ENCODE peak calls at places on chromosome 21, in six cellular contexts. W, Z, U, D, R and O are unnamed samples.
A peak's percentile ranks its signal among the peaks of the same experiment; 100 is the strongest.

GRCh38 chr21:27476696-27477095 is 509.8 kb upstream of the ADAMTS5 start:
- DNase-seq in W (peak; percentile 7), Z (peak; percentile 68), U (no peak), D (no peak), R (peak; percentile 80), O (peak; percentile 68)

GRCh38 chr21:26167593-26167992 is 3.0 kb downstream of the APP start:
- DNase-seq in W (no peak), Z (no peak), U (no peak), D (no peak), R (no peak), O (no peak)

GRCh38 chr21:30580132-30580531 is 10.1 kb downstream of the KRTAP22-2 start:
- DNase-seq in W (no peak), Z (no peak), U (no peak), D (no peak), R (no peak), O (no peak)

GRCh38 chr21:29888437-29888836 is 51.4 kb downstream of the GRIK1 start:
- DNase-seq in W (no peak), Z (peak; percentile 2), U (no peak), D (no peak), R (no peak), O (peak; percentile 16)

GRCh38 chr21:16837319-16837718 is 675.5 kb upstream of the CXADR start:
- DNase-seq in W (no peak), Z (peak; percentile 20), U (no peak), D (no peak), R (peak; percentile 68), O (no peak)

GRCh38 chr21:40841524-40842196 is 5.3 kb downstream of the DSCAM start:
- DNase-seq in W (no peak), Z (no peak), U (peak; percentile 73), D (no peak), R (no peak), O (no peak)

GRCh38 chr21:46117586-46118304 is 19.8 kb downstream of the COL6A2 start:
- DNase-seq in W (no peak), Z (no peak), U (peak; percentile 64), D (no peak), R (no peak), O (no peak)

GRCh38 chr21:33022828-33023573 is 2.7 kb upstream of the OLIG2 start:
- DNase-seq in W (no peak), Z (no peak), U (no peak), D (no peak), R (no peak), O (peak; percentile 22)

GRCh38 chr21:26850116-26850643 is 5.0 kb upstream of the ADAMTS1 start:
- DNase-seq in W (no peak), Z (peak; percentile 80), U (no peak), D (peak; percentile 27), R (peak; percentile 79), O (peak; percentile 64)

GRCh38 chr21:36425286-36425685 is 40.1 kb downstream of the CHAF1B start:
- DNase-seq in W (peak; percentile 46), Z (peak; percentile 61), U (no peak), D (no peak), R (peak; percentile 49), O (peak; percentile 62)

GRCh38 chr21:31354604-31355443 is 10.8 kb upstream of the TIAM1 start:
- DNase-seq in W (peak; percentile 45), Z (peak; percentile 95), U (no peak), D (peak; percentile 92), R (peak; percentile 79), O (peak; percentile 75)

GRCh38 chr21:14582934-14583628 is 37.0 kb upstream of the SAMSN1 start:
- DNase-seq in W (no peak), Z (no peak), U (no peak), D (no peak), R (no peak), O (no peak)

GRCh38 chr21:17492415-17493168 is 20.3 kb upstream of the CXADR start:
- DNase-seq in W (no peak), Z (no peak), U (no peak), D (peak; percentile 57), R (no peak), O (no peak)

GRCh38 chr21:32538147-32538792 is 47.1 kb downstream of the TCP10L start:
- DNase-seq in W (no peak), Z (no peak), U (no peak), D (no peak), R (no peak), O (no peak)

GRCh38 chr21:46517361-46517760 is 58.7 kb downstream of the DIP2A start:
- DNase-seq in W (no peak), Z (no peak), U (no peak), D (peak; percentile 4), R (no peak), O (peak; percentile 30)

GRCh38 chr21:45539796-45540600 is 2.2 kb downstream of the SLC19A1 start:
- DNase-seq in W (no peak), Z (no peak), U (peak; percentile 46), D (no peak), R (no peak), O (no peak)

GRCh38 chr21:45709696-45710268 is 66.3 kb downstream of the PCBP3 start:
- DNase-seq in W (no peak), Z (no peak), U (no peak), D (no peak), R (no peak), O (no peak)

GRCh38 chr21:45880097-45881068 is 101.2 kb upstream of the COL6A1 start:
- DNase-seq in W (no peak), Z (peak; percentile 87), U (peak; percentile 79), D (no peak), R (peak; percentile 73), O (peak; percentile 70)

GRCh38 chr21:14383596-14384210 is 757 bp upstream of the HSPA13 start:
- DNase-seq in W (no peak), Z (peak; percentile 61), U (no peak), D (no peak), R (no peak), O (no peak)

GRCh38 chr21:33587792-33588484 is 546 bp downstream of the DONSON start:
- DNase-seq in W (no peak), Z (peak; percentile 36), U (peak; percentile 83), D (no peak), R (peak; percentile 37), O (no peak)

GRCh38 chr21:32539378-32539777 is 45.9 kb downstream of the TCP10L start:
- DNase-seq in W (no peak), Z (no peak), U (no peak), D (no peak), R (no peak), O (no peak)

GRCh38 chr21:15063081-15063820 is 1.5 kb downstream of the NRIP1 start:
- DNase-seq in W (no peak), Z (peak; percentile 49), U (no peak), D (no peak), R (peak; percentile 36), O (peak; percentile 22)

GRCh38 chr21:33894736-33895288 is 20.8 kb downstream of the ATP5PO start:
- DNase-seq in W (peak; percentile 75), Z (peak; percentile 89), U (peak; percentile 86), D (no peak), R (peak; percentile 89), O (peak; percentile 93)

GRCh38 chr21:36964832-36965719 is 1.4 kb downstream of the HLCS start:
- DNase-seq in W (no peak), Z (no peak), U (no peak), D (no peak), R (peak; percentile 29), O (no peak)

GRCh38 chr21:25297117-25297516 is 310.2 kb downstream of the MRPL39 start:
- DNase-seq in W (no peak), Z (no peak), U (no peak), D (no peak), R (no peak), O (no peak)

DNA sequence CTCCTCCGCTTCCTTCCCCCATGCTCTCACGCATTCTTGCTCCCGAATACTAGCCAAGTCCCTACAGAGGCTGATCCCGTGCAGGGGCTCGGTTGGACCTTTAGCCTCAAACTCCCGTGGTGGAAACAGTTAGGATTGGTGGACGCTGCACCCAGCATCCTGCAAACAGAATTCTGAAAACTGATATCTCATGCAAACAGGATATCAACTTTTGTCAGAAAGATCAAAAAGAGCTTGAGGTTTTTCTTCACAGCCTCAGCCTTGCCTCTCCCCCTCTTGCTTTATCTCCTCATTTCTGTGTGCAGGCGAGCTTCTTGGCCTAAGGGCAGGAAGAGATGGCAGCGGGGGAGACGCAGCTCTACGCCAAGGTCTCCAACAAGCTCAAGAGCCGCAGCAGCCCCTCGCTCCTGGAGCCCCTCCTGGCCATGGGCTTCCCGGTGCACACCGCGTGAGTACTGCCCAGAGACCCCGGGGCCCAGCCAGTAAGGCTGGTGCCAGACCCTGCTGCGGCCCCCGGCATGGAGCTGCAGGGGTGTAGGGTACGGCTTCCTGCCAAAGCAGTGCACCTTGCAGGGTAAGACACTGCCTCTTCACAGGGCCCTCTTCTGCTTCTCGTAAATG is at the start of gene UBASH3A:
- DNase-seq in W (no peak), Z (no peak), U (no peak), D (no peak), R (no peak), O (no peak)
- H3K4me3 ChIP-seq in W (no peak within 1 kb of the TSS), Z (no peak within 1 kb of the TSS), U (no peak within 1 kb of the TSS), D (no peak within 1 kb of the TSS), R (no peak within 1 kb of the TSS), O (no peak within 1 kb of the TSS)

DNA sequence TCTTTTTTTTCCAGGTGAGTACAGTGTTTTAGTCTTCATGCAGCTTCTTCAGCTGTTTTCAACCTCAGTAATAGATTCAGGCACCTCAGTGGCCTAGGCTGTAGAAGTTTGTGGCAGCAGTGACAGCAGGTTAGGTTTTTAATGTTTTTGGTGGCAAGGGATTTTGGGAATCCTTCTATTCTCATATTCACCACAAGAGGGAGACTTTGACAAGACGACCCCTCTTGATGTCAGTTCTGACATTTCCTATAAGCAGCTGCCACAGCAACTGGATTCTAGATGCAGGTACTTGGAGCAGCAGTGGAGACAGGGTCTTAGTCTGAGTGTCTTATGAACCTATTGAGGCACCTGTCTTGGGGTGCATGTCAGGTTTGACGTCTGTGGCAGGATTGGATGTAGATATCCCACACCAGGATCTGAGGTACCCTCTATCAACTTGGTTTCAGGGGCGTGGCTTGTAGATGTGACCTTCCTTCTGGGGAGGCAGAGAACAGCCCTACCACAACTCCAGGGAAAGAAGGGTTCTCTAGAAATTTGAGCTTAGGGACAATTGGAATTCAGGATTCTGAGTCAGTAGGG is 1104.2 kb upstream of the TMPRSS15 start:
- DNase-seq in W (no peak), Z (no peak), U (no peak), D (no peak), R (no peak), O (no peak)
- TF ChIP-seq CTCF in W (no peak), Z (no peak), U (no peak), D (peak; percentile 21), R (no peak), O (no peak)

DNA sequence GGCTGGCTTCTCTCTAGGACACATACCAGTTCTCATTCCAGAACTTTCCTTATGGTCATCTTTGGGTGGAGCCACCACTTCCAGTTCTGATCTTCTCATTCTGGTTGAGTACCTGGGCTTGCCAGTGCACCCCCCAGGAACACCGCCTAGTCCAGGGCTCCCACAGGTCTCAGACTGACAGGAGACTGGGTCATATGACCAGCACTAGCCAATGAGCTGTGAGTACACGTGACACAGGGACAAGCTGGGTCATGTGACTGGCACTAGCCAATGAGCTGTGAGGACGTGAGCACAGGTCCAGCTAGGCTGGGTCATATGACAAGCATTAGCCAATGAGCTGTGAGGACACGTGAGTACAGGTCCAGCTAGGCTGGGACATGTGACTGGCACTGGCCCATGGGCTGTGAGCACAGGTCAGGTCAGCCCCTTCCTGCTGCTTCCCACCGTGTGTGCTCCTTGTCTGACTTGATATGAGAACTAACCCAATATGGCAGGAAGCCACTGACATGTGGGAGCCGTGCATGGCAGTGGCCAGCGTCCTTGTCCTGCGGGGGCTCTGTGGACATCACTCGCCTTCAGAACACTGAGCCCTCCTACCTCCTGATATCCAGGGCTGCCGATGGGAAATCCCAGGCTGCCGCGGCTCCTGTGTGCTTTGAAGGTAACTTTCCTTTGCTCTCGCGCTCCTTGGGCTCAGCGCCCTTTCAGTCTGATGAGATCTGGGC is 22.7 kb downstream of the KRTAP10-1 start:
- DNase-seq in W (no peak), Z (peak; percentile 32), U (peak; percentile 45), D (no peak), R (peak; percentile 63), O (no peak)
- H3K4me3 ChIP-seq in W (no peak overlapping the region), Z (no peak overlapping the region), U (no peak overlapping the region), D (no peak overlapping the region), R (peak overlapping the region; percentile 23), O (no peak overlapping the region)

GRCh38 chr21:39079617-39080016 is 103.6 kb downstream of the PSMG1 start:
- DNase-seq in W (no peak), Z (no peak), U (peak; percentile 83), D (no peak), R (no peak), O (peak; percentile 37)
- TF ChIP-seq CTCF in W (no peak), Z (no peak), U (no peak), D (no peak), R (no peak), O (no peak)